ENCODE peak calls at places on chromosomes 12 and 14, in five cellular contexts. One of them, this sample, is unnamed.

GRCh38 chr12:90211017-90211416 is 502.4 kb upstream of the ATP2B1 start:
- DNase-seq in hepatocyte: peak; percentile 19
- DNase-seq in cardiac muscle cell: peak; percentile 25
- DNase-seq in CD8-positive, alpha-beta T cell: no peak
- DNase-seq in Peyer's patch: no peak
- DNase-seq in this sample: no peak

GRCh38 chr12:80553316-80553715 is 109.3 kb downstream of the PTPRQ start:
- DNase-seq in CD8-positive, alpha-beta T cell: no peak
- DNase-seq in Peyer's patch: no peak
- DNase-seq in cardiac muscle cell: peak; percentile 82
- DNase-seq in hepatocyte: peak; percentile 8
- DNase-seq in this sample: no peak

GRCh38 chr12:119440961-119441360 is 106.4 kb downstream of the CCDC60 start:
- DNase-seq in cardiac muscle cell: no peak
- DNase-seq in CD8-positive, alpha-beta T cell: no peak
- DNase-seq in Peyer's patch: no peak
- DNase-seq in hepatocyte: no peak
- DNase-seq in this sample: no peak

GRCh38 chr14:71221119-71221518 is 313.9 kb downstream of the PCNX1 start:
- DNase-seq in cardiac muscle cell: no peak
- DNase-seq in Peyer's patch: no peak
- DNase-seq in CD8-positive, alpha-beta T cell: no peak
- DNase-seq in hepatocyte: no peak
- DNase-seq in this sample: no peak

GRCh38 chr12:64611430-64612286 is 1.4 kb downstream of the RASSF3 start:
- DNase-seq in cardiac muscle cell: peak; percentile 33
- DNase-seq in CD8-positive, alpha-beta T cell: peak; percentile 57
- DNase-seq in Peyer's patch: peak; percentile 42
- DNase-seq in hepatocyte: peak; percentile 50
- DNase-seq in this sample: peak; percentile 51

GRCh38 chr12:116539905-116540482 is 19.2 kb upstream of the MAP1LC3B2 start:
- DNase-seq in Peyer's patch: no peak
- DNase-seq in CD8-positive, alpha-beta T cell: no peak
- DNase-seq in cardiac muscle cell: peak; percentile 70
- DNase-seq in hepatocyte: peak; percentile 62
- DNase-seq in this sample: peak; percentile 76

GRCh38 chr14:67763158-67763822 is 53.1 kb downstream of the ZFYVE26 start:
- DNase-seq in Peyer's patch: no peak
- DNase-seq in cardiac muscle cell: no peak
- DNase-seq in hepatocyte: peak; percentile 61
- DNase-seq in CD8-positive, alpha-beta T cell: no peak
- DNase-seq in this sample: no peak

GRCh38 chr12:21456291-21456780 is 18.9 kb downstream of the PYROXD1 start:
- DNase-seq in CD8-positive, alpha-beta T cell: peak; percentile 49
- DNase-seq in cardiac muscle cell: no peak
- DNase-seq in Peyer's patch: no peak
- DNase-seq in hepatocyte: no peak
- DNase-seq in this sample: no peak

GRCh38 chr14:24314377-24315193 is 3.3 kb downstream of the LTB4R start:
- DNase-seq in hepatocyte: no peak
- DNase-seq in Peyer's patch: no peak
- DNase-seq in CD8-positive, alpha-beta T cell: no peak
- DNase-seq in cardiac muscle cell: no peak
- DNase-seq in this sample: no peak

GRCh38 chr14:42930058-42930457 is 1323.4 kb downstream of the LRFN5 start:
- DNase-seq in cardiac muscle cell: no peak
- DNase-seq in hepatocyte: no peak
- DNase-seq in Peyer's patch: no peak
- DNase-seq in CD8-positive, alpha-beta T cell: no peak
- DNase-seq in this sample: no peak

GRCh38 chr12:5210179-5210917 is 166.7 kb downstream of the KCNA5 start:
- DNase-seq in CD8-positive, alpha-beta T cell: no peak
- DNase-seq in cardiac muscle cell: no peak
- DNase-seq in Peyer's patch: no peak
- DNase-seq in hepatocyte: no peak
- DNase-seq in this sample: no peak

GRCh38 chr12:116346751-116347150 is 69.3 kb upstream of the MED13L start:
- DNase-seq in hepatocyte: peak; percentile 53
- DNase-seq in CD8-positive, alpha-beta T cell: no peak
- DNase-seq in cardiac muscle cell: peak; percentile 92
- DNase-seq in Peyer's patch: no peak
- DNase-seq in this sample: no peak

GRCh38 chr14:31541702-31542101 is 19.5 kb upstream of the NUBPL start:
- DNase-seq in Peyer's patch: no peak
- DNase-seq in hepatocyte: no peak
- DNase-seq in cardiac muscle cell: no peak
- DNase-seq in CD8-positive, alpha-beta T cell: no peak
- DNase-seq in this sample: no peak

GRCh38 chr12:6380141-6381121 is 3.5 kb upstream of the LTBR start:
- DNase-seq in cardiac muscle cell: peak; percentile 63
- DNase-seq in Peyer's patch: no peak
- DNase-seq in CD8-positive, alpha-beta T cell: no peak
- DNase-seq in hepatocyte: no peak
- DNase-seq in this sample: no peak

GRCh38 chr14:63672417-63673180 is 30.9 kb upstream of the WDR89 start:
- DNase-seq in Peyer's patch: no peak
- DNase-seq in hepatocyte: no peak
- DNase-seq in CD8-positive, alpha-beta T cell: no peak
- DNase-seq in cardiac muscle cell: no peak
- DNase-seq in this sample: peak; percentile 59

GRCh38 chr12:97680751-97681150 is 218.1 kb downstream of the RMST start:
- DNase-seq in CD8-positive, alpha-beta T cell: no peak
- DNase-seq in cardiac muscle cell: no peak
- DNase-seq in hepatocyte: no peak
- DNase-seq in Peyer's patch: no peak
- DNase-seq in this sample: no peak

DNA sequence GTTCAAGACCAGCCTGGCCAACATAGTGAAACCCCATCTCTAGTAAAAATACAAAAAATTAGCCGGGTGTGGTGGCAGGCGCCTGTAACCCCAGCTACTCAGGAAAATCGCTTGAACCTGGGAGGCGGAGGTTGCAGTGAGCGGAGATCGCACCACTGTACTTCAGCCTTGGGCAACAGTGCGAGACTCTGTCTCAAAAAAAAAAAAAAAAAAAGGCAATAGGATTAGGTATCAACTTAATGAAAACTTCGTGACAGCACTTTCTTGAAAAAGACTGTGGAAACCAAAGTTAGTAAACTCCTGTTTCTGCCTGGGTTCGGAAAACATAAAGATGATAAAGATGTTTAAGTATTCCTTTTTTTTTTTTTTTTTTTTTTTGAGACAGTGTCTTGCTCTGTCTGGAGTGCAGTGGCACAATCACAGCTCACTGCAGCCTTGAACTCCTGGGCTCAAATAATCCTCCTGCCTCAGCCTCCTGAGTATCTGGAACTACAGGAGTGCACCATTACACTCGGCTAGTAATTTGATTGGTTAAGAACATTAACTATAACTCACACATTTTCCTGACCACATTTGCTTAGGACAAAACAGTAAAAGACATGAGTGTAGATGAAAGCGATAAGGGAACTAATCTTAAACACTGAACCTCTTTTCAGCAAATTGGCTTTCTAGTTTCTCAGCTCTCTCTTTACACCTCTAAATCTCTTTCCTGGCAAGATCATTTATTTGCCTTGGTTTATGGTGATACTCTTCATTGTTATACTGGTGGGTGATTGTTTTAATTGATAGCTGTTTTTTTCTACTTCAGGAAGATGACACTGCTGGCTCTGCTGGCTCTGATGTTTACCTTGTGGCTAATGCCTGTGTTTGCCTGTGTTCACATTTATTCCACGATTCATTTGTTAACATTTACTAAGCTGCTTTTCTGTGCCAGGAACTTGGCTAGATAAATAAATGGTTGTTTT is 15.8 kb downstream of the HIF1A start:
- DNase-seq in Peyer's patch: no peak
- DNase-seq in CD8-positive, alpha-beta T cell: no peak
- DNase-seq in cardiac muscle cell: peak; percentile 54
- DNase-seq in hepatocyte: no peak
- DNase-seq in this sample: no peak
- H3K4me1 ChIP-seq in Peyer's patch: peaks cover 12% of the 10 kb centered on the region
- H3K4me1 ChIP-seq in CD8-positive, alpha-beta T cell: peaks cover 42% of the 10 kb centered on the region
- H3K4me1 ChIP-seq in cardiac muscle cell: peaks cover 10% of the 10 kb centered on the region
- H3K4me1 ChIP-seq in hepatocyte: peaks cover 24% of the 10 kb centered on the region
- H3K4me1 ChIP-seq in this sample: peaks cover 3% of the 10 kb centered on the region

GRCh38 chr14:88667555-88668273 is 104.9 kb downstream of the ZC3H14 start:
- DNase-seq in hepatocyte: peak; percentile 86
- DNase-seq in CD8-positive, alpha-beta T cell: peak; percentile 35
- DNase-seq in cardiac muscle cell: peak; percentile 88
- DNase-seq in Peyer's patch: peak; percentile 44
- DNase-seq in this sample: peak; percentile 64
- H3K4me3 ChIP-seq in hepatocyte: no peak overlapping the region
- H3K4me3 ChIP-seq in CD8-positive, alpha-beta T cell: no peak overlapping the region
- H3K4me3 ChIP-seq in cardiac muscle cell: no peak overlapping the region
- H3K4me3 ChIP-seq in Peyer's patch: no peak overlapping the region
- H3K4me3 ChIP-seq in this sample: no peak overlapping the region

GRCh38 chr14:89091781-89092180 is 267.3 kb downstream of the TTC8 start:
- DNase-seq in Peyer's patch: no peak
- DNase-seq in cardiac muscle cell: no peak
- DNase-seq in CD8-positive, alpha-beta T cell: no peak
- DNase-seq in hepatocyte: no peak
- DNase-seq in this sample: no peak
- H3K36me3 ChIP-seq in Peyer's patch: no peaks in the 10 kb centered on the region
- H3K36me3 ChIP-seq in cardiac muscle cell: no peaks in the 10 kb centered on the region
- H3K36me3 ChIP-seq in CD8-positive, alpha-beta T cell: no peaks in the 10 kb centered on the region
- H3K36me3 ChIP-seq in hepatocyte: no peaks in the 10 kb centered on the region
- H3K36me3 ChIP-seq in this sample: no peaks in the 10 kb centered on the region

GRCh38 chr12:50574621-50575348 is 70.0 kb downstream of the DIP2B start:
- DNase-seq in Peyer's patch: no peak
- DNase-seq in hepatocyte: no peak
- DNase-seq in CD8-positive, alpha-beta T cell: no peak
- DNase-seq in cardiac muscle cell: no peak
- DNase-seq in this sample: peak; percentile 87
- H3K4me1 ChIP-seq in Peyer's patch: no peaks in the 10 kb centered on the region
- H3K4me1 ChIP-seq in hepatocyte: peaks cover 37% of the 10 kb centered on the region
- H3K4me1 ChIP-seq in CD8-positive, alpha-beta T cell: no peaks in the 10 kb centered on the region
- H3K4me1 ChIP-seq in cardiac muscle cell: peaks cover 29% of the 10 kb centered on the region
- H3K4me1 ChIP-seq in this sample: peaks cover 39% of the 10 kb centered on the region

GRCh38 chr12:101795786-101796185 is 35.0 kb downstream of the GNPTAB start:
- DNase-seq in hepatocyte: no peak
- DNase-seq in Peyer's patch: no peak
- DNase-seq in CD8-positive, alpha-beta T cell: no peak
- DNase-seq in cardiac muscle cell: no peak
- DNase-seq in this sample: no peak
- H3K4me3 ChIP-seq in hepatocyte: no peak overlapping the region
- H3K4me3 ChIP-seq in Peyer's patch: no peak overlapping the region
- H3K4me3 ChIP-seq in CD8-positive, alpha-beta T cell: no peak overlapping the region
- H3K4me3 ChIP-seq in cardiac muscle cell: no peak overlapping the region
- H3K4me3 ChIP-seq in this sample: no peak overlapping the region

GRCh38 chr12:57527184-57527583 is 4.6 kb downstream of the MBD6 start:
- DNase-seq in hepatocyte: no peak
- DNase-seq in Peyer's patch: no peak
- DNase-seq in cardiac muscle cell: no peak
- DNase-seq in CD8-positive, alpha-beta T cell: no peak
- DNase-seq in this sample: no peak
- H3K36me3 ChIP-seq in hepatocyte: no peaks in the 10 kb centered on the region
- H3K36me3 ChIP-seq in Peyer's patch: peaks cover 72% of the 10 kb centered on the region
- H3K36me3 ChIP-seq in cardiac muscle cell: peaks cover 40% of the 10 kb centered on the region
- H3K36me3 ChIP-seq in CD8-positive, alpha-beta T cell: peaks cover 22% of the 10 kb centered on the region
- H3K36me3 ChIP-seq in this sample: peaks cover 72% of the 10 kb centered on the region